ENCODE peak calls at places on chromosomes 5 and 9, in four cellular contexts. Y is body of pancreas, B is upper lobe of left lung, D is DND-41. X is an unnamed sample.

GRCh38 chr9:128292009-128292408 is 15.9 kb downstream of the SWI5 start:
- DNase-seq in B (no peak), Y (no peak), D (no peak), X (no peak)

GRCh38 chr9:92180669-92181181 is 65.5 kb upstream of the SPTLC1 start:
- DNase-seq in B (no peak), Y (no peak), D (no peak), X (no peak)

GRCh38 chr9:16421534-16421933 is 448.9 kb downstream of the BNC2 start:
- DNase-seq in B (no peak), D (no peak), Y (no peak), X (no peak)

GRCh38 chr9:98248737-98249474 is 6.5 kb downstream of the TBC1D2 start:
- DNase-seq in D (no peak), B (peak; percentile 95), Y (peak; percentile 15), X (no peak)

GRCh38 chr9:100774962-100775361 is 197.1 kb downstream of the CAVIN4 start:
- DNase-seq in D (no peak), B (no peak), Y (no peak), X (no peak)

GRCh38 chr9:78213696-78214095 is 22.2 kb upstream of the CEP78 start:
- DNase-seq in B (no peak), D (no peak), Y (no peak), X (no peak)

GRCh38 chr5:144416196-144416595 is 245.5 kb downstream of the KCTD16 start:
- DNase-seq in B (no peak), D (no peak), Y (no peak), X (no peak)

GRCh38 chr5:173736923-173737412 is 120.5 kb upstream of the BOD1 start:
- DNase-seq in Y (no peak), D (no peak), B (no peak), X (no peak)

GRCh38 chr9:38689678-38690077 is 30.3 kb downstream of the FAM240B start:
- DNase-seq in B (no peak), D (no peak), Y (peak; percentile 36), X (no peak)

GRCh38 chr5:172088801-172089200 is 82.4 kb upstream of the FBXW11 start:
- DNase-seq in B (peak; percentile 4), Y (no peak), D (no peak), X (no peak)

GRCh38 chr9:99726758-99727157 is 94.9 kb upstream of the NR4A3 start:
- DNase-seq in D (no peak), Y (no peak), B (no peak), X (no peak)

GRCh38 chr5:158991391-158991790 is 108.3 kb downstream of the EBF1 start:
- DNase-seq in D (no peak), B (no peak), Y (no peak), X (no peak)

GRCh38 chr5:137751869-137752491 is 2.2 kb downstream of the HNRNPA0 start:
- DNase-seq in D (no peak), B (no peak), Y (peak; percentile 30), X (no peak)

GRCh38 chr5:19880859-19881436 is 107.1 kb downstream of the CDH18 start:
- DNase-seq in B (no peak), D (no peak), Y (no peak), X (no peak)

GRCh38 chr5:133271606-133272005 is 219.8 kb downstream of the HSPA4 start:
- DNase-seq in Y (no peak), D (no peak), B (no peak), X (no peak)

GRCh38 chr5:50301756-50302155 is 139.3 kb downstream of the EMB start:
- DNase-seq in B (no peak), D (no peak), Y (no peak), X (no peak)

GRCh38 chr5:7634837-7635236 is 216.1 kb downstream of the CFAP90 start:
- DNase-seq in D (no peak), Y (no peak), B (no peak), X (no peak)

GRCh38 chr5:64592942-64593341 is 87.1 kb downstream of the RGS7BP start:
- DNase-seq in B (no peak), Y (no peak), D (no peak), X (no peak)

GRCh38 chr9:36765468-36766341 is 193.0 kb downstream of the MELK start:
- DNase-seq in Y (peak; percentile 88), D (peak; percentile 49), B (peak; percentile 77), X (peak; percentile 75)

GRCh38 chr5:128537306-128537998 is 593 bp downstream of the FBN2 start:
- DNase-seq in D (no peak), Y (no peak), B (no peak), X (peak; percentile 73)

GRCh38 chr5:125481506-125482455 is 735.3 kb upstream of the ZNF608 start:
- DNase-seq in Y (no peak), D (no peak), B (no peak), X (no peak)

GRCh38 chr9:8431505-8431904 is 631.9 kb upstream of the DMAC1 start:
- DNase-seq in Y (no peak), D (no peak), B (no peak), X (no peak)

GRCh38 chr9:81526587-81526986 is 162.8 kb downstream of the TLE1 start:
- DNase-seq in D (no peak), B (no peak), Y (no peak), X (no peak)

GRCh38 chr5:89071101-89071940 is 188.3 kb upstream of the MEF2C start:
- DNase-seq in D (no peak), B (no peak), Y (no peak), X (no peak)

GRCh38 chr5:72815580-72816296 is 723 bp upstream of the TNPO1 start:
- DNase-seq in D (no peak), Y (no peak), B (no peak), X (no peak)

GRCh38 chr9:107123389-107123788 is 159.7 kb upstream of the RAD23B start:
- DNase-seq in B (no peak), D (no peak), Y (no peak), X (no peak)

GRCh38 chr9:19127881-19128719 is 808 bp upstream of the PLIN2 start:
- DNase-seq in D (peak; percentile 54), Y (peak; percentile 19), B (no peak), X (no peak)

GRCh38 chr9:6641561-6641960 is 4.0 kb downstream of the GLDC start:
- DNase-seq in B (no peak), D (no peak), Y (no peak), X (no peak)

GRCh38 chr9:22037954-22038690 is 29.0 kb upstream of the CDKN2B start:
- DNase-seq in D (no peak), B (no peak), Y (no peak), X (no peak)

GRCh38 chr5:125422342-125422741 is 675.9 kb upstream of the ZNF608 start:
- DNase-seq in Y (no peak), D (no peak), B (no peak), X (no peak)

GRCh38 chr5:53017794-53018391 is 28.7 kb downstream of the ITGA2 start:
- DNase-seq in D (no peak), Y (no peak), B (no peak), X (no peak)

GRCh38 chr5:173573126-173573960 is 43.1 kb downstream of the BOD1 start:
- DNase-seq in B (peak; percentile 66), Y (peak; percentile 79), D (peak; percentile 66), X (peak; percentile 87)

GRCh38 chr9:128927731-128928411 is 7.1 kb downstream of the PHYHD1 start:
- DNase-seq in Y (peak; percentile 73), B (peak; percentile 48), D (peak; percentile 40), X (no peak)

GRCh38 chr9:694499-695154 is 146.9 kb upstream of the DMRT1 start:
- DNase-seq in Y (no peak), B (no peak), D (no peak), X (no peak)

GRCh38 chr9:698276-698675 is 143.2 kb upstream of the DMRT1 start:
- DNase-seq in Y (no peak), D (no peak), B (no peak), X (no peak)

GRCh38 chr9:695252-695651 is 146.2 kb upstream of the DMRT1 start:
- DNase-seq in Y (no peak), D (no peak), B (no peak), X (no peak)

GRCh38 chr9:698937-699336 is 142.6 kb upstream of the DMRT1 start:
- DNase-seq in B (no peak), D (no peak), Y (no peak), X (no peak)

DNA sequence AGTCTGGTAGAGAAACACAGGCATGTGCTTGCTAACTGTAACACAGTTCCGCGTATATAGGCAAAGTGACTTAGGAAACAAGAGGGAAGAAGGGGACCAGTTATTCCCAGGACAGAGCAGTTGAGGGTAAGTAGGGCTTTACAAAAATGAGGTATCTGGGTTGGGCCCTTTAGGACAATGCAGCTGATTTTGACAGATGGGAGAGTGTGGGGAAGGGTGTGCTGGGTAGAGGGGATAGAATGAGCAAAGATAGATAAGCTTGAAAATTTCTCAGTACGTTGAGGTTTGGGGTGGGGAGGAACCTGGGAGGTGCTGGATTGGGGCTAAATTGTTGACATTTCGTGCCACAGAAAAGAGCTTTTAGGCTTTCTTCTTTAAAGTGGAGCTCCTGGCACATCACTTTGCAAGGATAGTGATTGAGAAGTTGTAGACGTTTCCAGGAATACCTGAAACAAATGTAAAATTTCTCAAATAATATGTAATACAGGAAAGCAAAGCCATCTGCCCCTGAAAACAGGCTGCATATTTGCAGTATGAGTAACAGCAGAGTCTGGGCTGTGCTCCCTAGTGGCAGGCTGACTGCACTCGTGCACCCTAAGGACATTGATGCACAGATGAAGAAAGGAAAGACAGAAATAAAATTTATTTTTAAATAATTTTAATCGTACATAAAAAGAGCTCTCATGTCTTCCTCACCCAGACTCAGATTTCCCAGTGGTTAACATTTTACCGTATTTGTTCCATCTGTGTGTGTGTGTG is 145.0 kb upstream of the DMRT1 start:
- DNase-seq in D (no peak), B (no peak), Y (peak; percentile 31), X (no peak)
- TF ChIP-seq CTCF in D (no peak), B (no peak), Y (peak; percentile 14), X (no peak)

DNA sequence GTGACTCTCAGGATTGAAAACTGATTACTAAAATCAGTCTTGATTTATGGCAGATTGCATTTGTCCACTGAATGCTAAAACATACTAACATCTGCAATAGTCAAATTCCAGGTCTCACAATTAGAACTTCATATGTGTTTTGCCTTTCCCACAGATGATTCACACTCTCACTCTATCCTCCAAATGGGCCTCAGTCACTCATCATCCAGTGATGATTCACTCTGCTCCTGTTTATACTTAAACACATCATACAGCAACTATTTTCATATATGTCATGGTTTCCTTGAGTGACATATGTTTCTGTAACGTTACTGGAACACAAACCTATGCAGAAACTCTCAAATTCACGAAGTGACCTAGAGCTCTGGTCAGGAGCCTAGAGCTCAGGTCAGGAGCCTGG is 512.9 kb downstream of the HINT1 start:
- DNase-seq in B (no peak), Y (no peak), D (no peak), X (no peak)
- TF ChIP-seq CTCF in B (no peak), Y (no peak), D (no peak), X (no peak)

GRCh38 chr5:142017832-142018427 is 5.1 kb upstream of the GNPDA1 start:
- DNase-seq in B (no peak), D (peak; percentile 20), Y (no peak), X (no peak)
- TF ChIP-seq CTCF in B (no peak), D (no peak), Y (no peak), X (no peak)

DNA sequence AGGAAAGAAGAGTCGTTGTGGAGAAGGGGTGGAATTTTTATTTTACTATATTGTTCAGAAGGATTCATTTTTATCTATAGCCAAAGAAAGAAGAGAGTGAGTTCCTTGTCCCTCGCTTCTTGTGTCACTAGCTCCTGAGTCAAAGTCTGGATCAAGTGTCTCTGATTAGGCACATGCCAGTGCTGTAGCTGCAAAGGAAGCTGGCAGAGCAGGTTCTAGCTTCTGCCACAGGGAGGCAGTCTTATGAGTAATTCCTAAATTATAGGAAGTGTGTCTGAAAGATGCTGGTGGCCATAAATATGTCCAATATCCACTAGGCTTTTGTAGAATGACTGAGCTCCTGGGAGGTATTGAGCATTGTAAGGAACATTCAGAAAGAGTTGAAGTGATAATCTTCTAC is 84.7 kb downstream of the DOCK2 start:
- DNase-seq in B (no peak), Y (no peak), D (no peak), X (no peak)
- TF ChIP-seq CTCF in B (no peak), Y (no peak), D (peak; percentile 43), X (peak; percentile 32)

X was measured in type B pancreatic cell.